ENCODE peak calls at places on chromosomes 7 and 10, in seven cellular contexts. G is lower lobe of right lung, C is cardiac muscle cell, V is GM12878, X is adipocyte, S is endodermal cell, A is IMR-90. J is an unnamed sample.
A peak's percentile ranks its signal among the peaks of the same experiment; 100 is the strongest.

GRCh38 chr10:123633106-123633505 is 33.0 kb upstream of the GPR26 start:
- DNase-seq in G (no peak), C (no peak), V (no peak), X (no peak), S (peak; percentile 22), A (no peak), J (no peak)

GRCh38 chr10:35006836-35007235 is 83.3 kb downstream of the CUL2 start:
- DNase-seq in G (no peak), C (no peak), V (no peak), X (peak; percentile 56), S (no peak), A (peak; percentile 83), J (no peak)

GRCh38 chr10:36736311-36736710 is 389.1 kb upstream of the ANKRD30A start:
- DNase-seq in G (no peak), C (no peak), V (no peak), X (peak; percentile 11), S (no peak), A (no peak), J (no peak)

GRCh38 chr10:94403034-94403822 is 887 bp downstream of the TBC1D12 start:
- DNase-seq in G (peak; percentile 77), C (peak; percentile 76), V (peak; percentile 47), X (peak; percentile 85), S (peak; percentile 83), A (peak; percentile 67), J (peak; percentile 88)

GRCh38 chr7:134632937-134633540 is 13.6 kb upstream of the BPGM start:
- DNase-seq in G (no peak), C (peak; percentile 54), V (no peak), X (peak; percentile 64), S (peak; percentile 52), A (peak; percentile 69), J (no peak)

GRCh38 chr7:93219877-93220276 is 6.4 kb downstream of the HEPACAM2 start:
- DNase-seq in G (no peak), C (no peak), V (no peak), X (no peak), S (no peak), A (no peak), J (no peak)

GRCh38 chr10:133060466-133060865 is 27.3 kb upstream of the ADGRA1 start:
- DNase-seq in G (no peak), C (no peak), V (no peak), X (no peak), S (no peak), A (no peak), J (no peak)

GRCh38 chr10:74882427-74882826 is 56.0 kb downstream of the KAT6B start:
- DNase-seq in G (no peak), C (no peak), V (no peak), X (peak; percentile 7), S (no peak), A (peak; percentile 61), J (no peak)

GRCh38 chr10:45235823-45236222 is 79.6 kb downstream of the OR13A1 start:
- DNase-seq in G (no peak), C (no peak), V (no peak), X (no peak), S (no peak), A (peak; percentile 7), J (no peak)

GRCh38 chr7:28382146-28382545 is 30.2 kb upstream of the CREB5 start:
- DNase-seq in G (no peak), C (no peak), V (no peak), X (no peak), S (no peak), A (no peak), J (no peak)

GRCh38 chr10:114821293-114821914 is at the start of gene FHIP2A:
- DNase-seq in G (peak; percentile 82), C (peak; percentile 82), V (no peak), X (peak; percentile 94), S (peak; percentile 93), A (peak; percentile 66), J (peak; percentile 94)

GRCh38 chr10:110835841-110836240 is 35.9 kb upstream of the PDCD4 start:
- DNase-seq in G (no peak), C (no peak), V (no peak), X (no peak), S (no peak), A (no peak), J (no peak)

GRCh38 chr7:34507191-34507590 is 150.8 kb upstream of the NPSR1 start:
- DNase-seq in G (no peak), C (no peak), V (no peak), X (no peak), S (no peak), A (no peak), J (no peak)

GRCh38 chr10:4807803-4808507 is 18.1 kb upstream of the AKR1E2 start:
- DNase-seq in G (no peak), C (no peak), V (no peak), X (peak; percentile 66), S (no peak), A (peak; percentile 86), J (no peak)

GRCh38 chr7:55365103-55365679 is at the start of gene LANCL2:
- DNase-seq in G (peak; percentile 72), C (peak; percentile 71), V (no peak), X (peak; percentile 69), S (no peak), A (peak; percentile 16), J (no peak)

GRCh38 chr10:72445851-72446250 is 91.1 kb upstream of the DNAJB12 start:
- DNase-seq in G (no peak), C (no peak), V (no peak), X (no peak), S (no peak), A (no peak), J (no peak)

GRCh38 chr7:84013616-84014240 is 180.9 kb downstream of the SEMA3A start:
- DNase-seq in G (peak; percentile 39), C (no peak), V (no peak), X (no peak), S (peak; percentile 40), A (no peak), J (no peak)

GRCh38 chr10:73887038-73888015 is 13.0 kb upstream of the CAMK2G start:
- DNase-seq in G (peak; percentile 71), C (no peak), V (no peak), X (peak; percentile 97), S (peak; percentile 67), A (peak; percentile 86), J (peak; percentile 95)

GRCh38 chr7:139494835-139495568 is 11.5 kb upstream of the KLRG2 start:
- DNase-seq in G (no peak), C (no peak), V (peak; percentile 47), X (no peak), S (no peak), A (no peak), J (no peak)

GRCh38 chr7:24786941-24787340 is 29.7 kb upstream of the GSDME start:
- DNase-seq in G (peak; percentile 73), C (no peak), V (no peak), X (peak; percentile 90), S (no peak), A (peak; percentile 99), J (peak; percentile 84)

GRCh38 chr7:52749880-52750279 is 285.6 kb upstream of the POM121L12 start:
- DNase-seq in G (no peak), C (no peak), V (no peak), X (no peak), S (peak; percentile 85), A (no peak), J (no peak)

GRCh38 chr10:98608417-98608816 is 161.7 kb upstream of the HPS1 start:
- DNase-seq in G (no peak), C (no peak), V (no peak), X (no peak), S (peak; percentile 49), A (no peak), J (no peak)

GRCh38 chr7:47950714-47951113 is 2.4 kb upstream of the PKD1L1 start:
- DNase-seq in G (no peak), C (no peak), V (no peak), X (no peak), S (no peak), A (no peak), J (no peak)

GRCh38 chr7:95501261-95501816 is 15.6 kb downstream of the ASB4 start:
- DNase-seq in G (no peak), C (no peak), V (peak; percentile 87), X (no peak), S (no peak), A (no peak), J (no peak)

GRCh38 chr7:140640727-140641531 is at the start of gene DENND2A:
- DNase-seq in G (peak; percentile 61), C (peak; percentile 84), V (no peak), X (peak; percentile 84), S (peak; percentile 92), A (peak; percentile 76), J (peak; percentile 76)

GRCh38 chr7:40675741-40676140 is 540.9 kb downstream of the SUGCT start:
- DNase-seq in G (no peak), C (no peak), V (no peak), X (no peak), S (no peak), A (no peak), J (no peak)

GRCh38 chr7:84236398-84236797 is 41.8 kb upstream of the SEMA3A start:
- DNase-seq in G (no peak), C (no peak), V (no peak), X (no peak), S (no peak), A (peak; percentile 82), J (no peak)

GRCh38 chr10:122044713-122045112 is 55.8 kb downstream of the TACC2 start:
- DNase-seq in G (no peak), C (peak; percentile 20), V (no peak), X (peak; percentile 40), S (no peak), A (peak; percentile 53), J (no peak)
- H3K4me3 ChIP-seq in G (no peak overlapping the region), C (peak overlapping the region; percentile 5), V (no peak overlapping the region), X (peak overlapping the region; percentile 47), S (peak overlapping the region; percentile 2), A (no peak overlapping the region), J (no peak overlapping the region)

DNA sequence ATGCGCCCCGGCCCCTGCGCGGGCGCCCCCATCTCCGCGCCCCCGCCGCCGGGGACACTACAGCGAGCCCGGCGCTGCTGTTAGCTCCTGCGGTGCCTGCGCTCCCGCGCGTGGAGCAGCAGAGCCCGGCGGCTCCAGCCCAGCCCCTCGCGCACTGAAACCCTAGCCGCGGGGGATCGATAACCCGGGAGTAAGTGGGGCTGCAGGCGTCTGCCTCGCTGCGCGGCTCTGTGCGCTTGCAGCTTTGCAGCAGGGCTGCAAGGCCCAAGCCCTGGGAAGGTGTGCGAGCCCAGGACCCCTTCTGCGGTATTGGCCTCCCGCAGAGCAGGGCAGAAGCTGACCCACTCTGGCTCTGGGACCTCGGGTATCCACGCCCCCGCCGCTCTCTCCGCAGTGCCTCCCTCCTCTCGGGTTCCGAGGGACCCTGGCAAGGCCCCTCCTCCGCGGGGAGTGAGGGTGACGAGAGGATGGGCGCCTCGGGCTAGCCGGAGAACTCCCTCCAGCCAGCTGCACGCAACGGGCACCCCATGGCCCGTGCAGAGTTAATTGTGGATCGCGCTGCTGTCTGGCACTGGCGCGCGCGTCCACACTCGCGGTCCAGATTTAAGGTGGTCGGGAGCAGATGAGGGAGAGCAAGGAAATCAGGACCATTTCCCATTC is 2.2 kb downstream of the SHH start:
- DNase-seq in G (peak; percentile 46), C (no peak), V (no peak), X (no peak), S (peak; percentile 68), A (no peak), J (no peak)
- H3K4me1 ChIP-seq in G (peaks cover 62% of the 10 kb centered on the region), C (peaks cover 9% of the 10 kb centered on the region), V (no peaks in the 10 kb centered on the region), X (peaks cover 20% of the 10 kb centered on the region), S (peaks cover 6% of the 10 kb centered on the region), A (no peaks in the 10 kb centered on the region), J (no peaks in the 10 kb centered on the region)

GRCh38 chr7:74481458-74482324 is 28.0 kb downstream of the GTF2IRD1 start:
- DNase-seq in G (no peak), C (no peak), V (no peak), X (peak; percentile 52), S (no peak), A (peak; percentile 31), J (no peak)
- H3K4me3 ChIP-seq in G (peak overlapping the region; percentile 57), C (no peak overlapping the region), V (no peak overlapping the region), X (peak overlapping the region; percentile 86), S (no peak overlapping the region), A (no peak overlapping the region), J (no peak overlapping the region)

GRCh38 chr7:44634187-44634838 is 27.9 kb downstream of the OGDH start:
- DNase-seq in G (no peak), C (no peak), V (no peak), X (no peak), S (no peak), A (peak; percentile 25), J (no peak)
- H3K4me1 ChIP-seq in G (peaks cover 92% of the 10 kb centered on the region), C (peaks cover 32% of the 10 kb centered on the region), V (peaks cover 87% of the 10 kb centered on the region), X (peaks cover 35% of the 10 kb centered on the region), S (no peaks in the 10 kb centered on the region), A (peaks cover 41% of the 10 kb centered on the region), J (no peaks in the 10 kb centered on the region)